ENCODE peak calls at places on chromosomes 3 and 15, in eight cellular contexts. F, J, K, W, V, I, M and X are unnamed samples.

GRCh38 chr3:72930754-72931153 is 42.9 kb downstream of the GXYLT2 start:
- DNase-seq in J (no peak), M (no peak), K (no peak), W (no peak), F (no peak), V (no peak), I (no peak), X (no peak)

GRCh38 chr15:80188293-80188692 is 35.5 kb downstream of the FAH start:
- DNase-seq in W (no peak), F (no peak), M (no peak), J (no peak), I (no peak), K (no peak), V (no peak), X (no peak)

GRCh38 chr3:148815736-148816135 is 11.9 kb upstream of the CPB1 start:
- DNase-seq in V (no peak), K (no peak), W (no peak), M (no peak), F (no peak), J (no peak), I (no peak), X (no peak)

GRCh38 chr15:31016446-31016915 is 25.1 kb upstream of the MTMR10 start:
- DNase-seq in K (no peak), M (no peak), J (no peak), V (no peak), W (no peak), F (peak; percentile 1), I (no peak), X (no peak)

GRCh38 chr3:44411031-44411645 is 66.3 kb downstream of the ZNF445 start:
- DNase-seq in W (no peak), F (no peak), M (no peak), I (no peak), K (no peak), V (no peak), J (no peak), X (no peak)

GRCh38 chr3:130969621-130970020 is 57.0 kb downstream of the ASTE1 start:
- DNase-seq in K (no peak), I (no peak), J (no peak), F (no peak), M (no peak), W (no peak), V (no peak), X (no peak)

GRCh38 chr3:123370819-123371218 is 78.1 kb downstream of the ADCY5 start:
- DNase-seq in K (no peak), J (no peak), M (no peak), W (no peak), V (no peak), I (no peak), F (no peak), X (no peak)

GRCh38 chr3:14425574-14426304 is 23.3 kb downstream of the SLC6A6 start:
- DNase-seq in J (peak; percentile 60), M (no peak), V (no peak), F (no peak), I (no peak), W (no peak), K (peak; percentile 54), X (no peak)

GRCh38 chr3:38353151-38353550 is 6.6 kb downstream of the XYLB start:
- DNase-seq in V (no peak), M (no peak), W (no peak), I (no peak), J (no peak), K (no peak), F (peak; percentile 21), X (no peak)

GRCh38 chr15:40807028-40807887 is at the start of the genes DNAJC17 and ZFYVE19:
- DNase-seq in J (peak; percentile 94), W (peak; percentile 95), M (peak; percentile 97), K (peak; percentile 78), I (peak; percentile 92), V (peak; percentile 96), F (peak; percentile 98), X (peak; percentile 41)

GRCh38 chr3:126956866-126957650 is 25.9 kb upstream of the PLXNA1 start:
- DNase-seq in V (no peak), F (no peak), J (no peak), M (no peak), K (no peak), I (no peak), W (no peak), X (no peak)

GRCh38 chr3:182710557-182711157 is 82.6 kb upstream of the ATP11B start:
- DNase-seq in I (no peak), F (no peak), V (no peak), K (no peak), J (no peak), M (peak; percentile 18), W (no peak), X (no peak)